ENCODE peak calls at places on chromosomes 1 and 21, in six cellular contexts. G is dorsolateral prefrontal cortex; K is effector memory CD4-positive, alpha-beta T cell; S is fibroblast of pulmonary artery; O is AG10803; U is caudate nucleus. B is an unnamed sample.

GRCh38 chr1:235958021-235958420 is 91.3 kb upstream of the LYST start:
- DNase-seq in U (no peak), O (no peak), S (no peak), G (no peak), K (no peak), B (no peak)

GRCh38 chr1:14136881-14137280 is 436.9 kb downstream of the PRDM2 start:
- DNase-seq in U (no peak), K (no peak), G (no peak), S (no peak), O (no peak), B (no peak)

GRCh38 chr21:17089121-17089520 is 423.7 kb upstream of the CXADR start:
- DNase-seq in G (no peak), U (no peak), S (no peak), K (no peak), O (no peak), B (no peak)

GRCh38 chr1:205998457-205999241 is 4.5 kb downstream of the RAB7B start:
- DNase-seq in S (no peak), U (peak), G (no peak), O (no peak), K (no peak), B (no peak)

GRCh38 chr1:168636642-168637111 is 60.3 kb downstream of the XCL1 start:
- DNase-seq in K (no peak), O (peak), S (peak), U (no peak), G (no peak), B (no peak)

GRCh38 chr1:67749844-67750689 is 65.1 kb downstream of the GADD45A start:
- DNase-seq in G (no peak), O (peak), K (no peak), S (peak), U (no peak), B (no peak)

GRCh38 chr1:156245451-156246232 is 2.2 kb downstream of the PAQR6 start:
- DNase-seq in K (no peak), U (no peak), S (no peak), G (no peak), O (no peak), B (no peak)

GRCh38 chr1:206555473-206555935 is 48.2 kb downstream of the RASSF5 start:
- DNase-seq in S (no peak), U (peak), O (no peak), K (peak), G (peak), B (peak)

GRCh38 chr21:44589586-44590305 is 2.6 kb downstream of the KRTAP10-6 start:
- DNase-seq in K (no peak), G (no peak), O (no peak), U (no peak), S (no peak), B (no peak)